ENCODE peak calls at places on chromosomes 12 and 14, in eight cellular contexts. G is A673; O is adipocyte; T is HCT116; B is endodermal cell; E is CD8-positive, alpha-beta memory T cell; W is prostate gland; J is neural progenitor cell. C is an unnamed sample. For H3K4me1 and H3K9me3, the result is how much of the 10 kb centered on the place peaks cover.

GRCh38 chr12:85920324-85920947 is 46.3 kb downstream of the NTS start:
- DNase-seq in G (peak), O (peak), T (peak), B (no peak), E (peak), W (no peak), J (peak), C (peak)

GRCh38 chr14:53306926-53307325 is 153.8 kb upstream of the DDHD1 start:
- DNase-seq in G (no peak), O (peak), T (no peak), B (no peak), E (no peak), W (no peak), J (peak), C (no peak)

GRCh38 chr14:53462931-53463778 is 310.0 kb upstream of the DDHD1 start:
- DNase-seq in G (no peak), O (no peak), T (peak), B (no peak), E (no peak), W (no peak), J (no peak), C (no peak)

GRCh38 chr14:22814945-22815713 is at the start of gene SLC7A7:
- DNase-seq in G (no peak), O (no peak), T (no peak), B (peak), E (no peak), W (no peak), J (no peak), C (no peak)

GRCh38 chr14:22887990-22888378 is 5.0 kb downstream of the REM2 start:
- DNase-seq in G (no peak), O (no peak), T (no peak), B (no peak), E (peak), W (no peak), J (no peak), C (peak)

GRCh38 chr12:2960996-2961616 is 1.9 kb downstream of the TEAD4 start:
- DNase-seq in G (no peak), O (no peak), T (no peak), B (peak), E (no peak), W (no peak), J (no peak), C (no peak)

GRCh38 chr14:53615254-53615653 is 341.4 kb downstream of the BMP4 start:
- DNase-seq in G (no peak), O (no peak), T (no peak), B (no peak), E (no peak), W (no peak), J (no peak), C (no peak)

GRCh38 chr14:68598621-68599447 is 194.0 kb downstream of the ZFP36L1 start:
- DNase-seq in G (no peak), O (peak), T (peak), B (no peak), E (no peak), W (peak), J (no peak), C (no peak)

GRCh38 chr14:77022219-77022852 is 6.2 kb downstream of the IRF2BPL start:
- DNase-seq in G (no peak), O (no peak), T (no peak), B (no peak), E (no peak), W (no peak), J (no peak), C (no peak)

GRCh38 chr14:47227051-47227600 is 448.3 kb downstream of the MDGA2 start:
- DNase-seq in G (peak), O (no peak), T (no peak), B (no peak), E (no peak), W (no peak), J (no peak), C (no peak)

GRCh38 chr12:131572626-131573025 is 138.3 kb upstream of the SFSWAP start:
- DNase-seq in G (no peak), O (no peak), T (no peak), B (no peak), E (no peak), W (no peak), J (no peak), C (no peak)

GRCh38 chr12:131573631-131574396 is 137.1 kb upstream of the SFSWAP start:
- DNase-seq in G (no peak), O (peak), T (no peak), B (peak), E (no peak), W (no peak), J (no peak), C (no peak)

GRCh38 chr12:131570596-131570995 is 140.3 kb upstream of the SFSWAP start:
- DNase-seq in G (no peak), O (no peak), T (no peak), B (no peak), E (no peak), W (no peak), J (no peak), C (no peak)

GRCh38 chr12:131574397-131574775 is 136.5 kb upstream of the SFSWAP start:
- DNase-seq in G (no peak), O (no peak), T (no peak), B (no peak), E (no peak), W (no peak), J (no peak), C (no peak)

DNA sequence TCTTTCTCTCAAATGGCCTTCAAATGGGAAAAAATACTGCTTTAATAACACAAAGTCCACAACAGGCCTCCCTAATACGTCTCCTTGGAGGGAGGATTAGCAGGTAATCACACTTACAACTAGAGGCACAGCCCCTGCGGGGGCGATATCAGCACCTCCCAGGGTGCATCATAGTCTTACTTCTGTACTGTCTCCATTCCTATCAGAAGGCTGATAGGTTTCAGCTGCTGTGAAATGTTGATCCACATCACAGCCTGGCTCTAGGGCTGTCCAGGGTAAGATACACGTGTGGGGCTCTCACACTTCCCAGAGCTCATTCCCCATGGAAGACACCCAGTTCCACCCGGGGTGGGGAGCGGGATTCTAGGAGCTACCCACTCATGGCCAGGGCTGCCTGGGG is 139.1 kb upstream of the SFSWAP start:
- DNase-seq in G (no peak), O (no peak), T (no peak), B (peak), E (no peak), W (no peak), J (no peak), C (no peak)
- H3K4me3 ChIP-seq in G (no peak), O (no peak), T (no peak), B (no peak), E (no peak), W (no peak), J (no peak), C (no peak)

DNA sequence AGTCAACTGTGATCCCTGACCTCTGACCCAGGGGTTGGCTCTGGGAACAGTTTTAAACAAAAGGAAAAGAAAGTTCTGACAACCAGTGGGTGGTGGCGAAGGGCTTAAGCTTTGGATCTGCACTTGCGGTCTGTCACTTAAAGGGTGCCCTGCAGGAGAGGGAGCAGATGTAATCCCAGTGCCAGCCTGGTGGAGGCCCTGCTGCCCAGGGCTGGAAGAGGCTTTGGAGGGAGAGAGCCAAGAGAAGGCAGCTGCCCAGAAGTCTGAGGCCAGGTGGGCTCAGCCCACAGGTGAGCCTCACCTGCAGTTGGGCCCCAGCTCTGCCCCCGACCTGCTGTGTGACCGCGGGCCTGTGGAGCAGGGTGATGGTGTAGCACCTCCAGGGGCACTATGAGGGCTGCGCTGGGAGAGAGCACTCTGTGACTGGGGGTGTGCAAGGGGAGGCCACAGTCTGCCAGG is 19.1 kb downstream of the SH2B3 start:
- DNase-seq in G (no peak), O (no peak), T (no peak), B (peak), E (no peak), W (no peak), J (peak), C (no peak)
- H3K4me1 ChIP-seq in G (under half), O (under half), T (under half), B (under half), E (half or more), W (under half), J (under half), C (half or more)

GRCh38 chr14:105894125-105894977 is 368.0 kb downstream of the TMEM121 start:
- DNase-seq in G (no peak), O (no peak), T (no peak), B (peak), E (no peak), W (no peak), J (no peak), C (no peak)

GRCh38 chr14:105891221-105891602 is 364.8 kb downstream of the TMEM121 start:
- DNase-seq in G (no peak), O (no peak), T (no peak), B (peak), E (no peak), W (no peak), J (no peak), C (no peak)

GRCh38 chr14:105890474-105891220 is 364.3 kb downstream of the TMEM121 start:
- DNase-seq in G (no peak), O (no peak), T (no peak), B (peak), E (no peak), W (no peak), J (no peak), C (no peak)

GRCh38 chr14:105889666-105890473 is 363.5 kb downstream of the TMEM121 start:
- DNase-seq in G (no peak), O (no peak), T (no peak), B (peak), E (no peak), W (no peak), J (no peak), C (no peak)

GRCh38 chr14:105891631-105892452 is 365.5 kb downstream of the TMEM121 start:
- DNase-seq in G (no peak), O (no peak), T (no peak), B (peak), E (no peak), W (no peak), J (no peak), C (no peak)
- H3K9me3 ChIP-seq in G (under half), O (under half), T (under half), B (under half), E (under half), W (under half), J (under half), C (under half)

GRCh38 chr14:95522556-95522955 is 6.1 kb upstream of the SYNE3 start:
- DNase-seq in G (no peak), O (no peak), T (no peak), B (no peak), E (no peak), W (no peak), J (no peak), C (peak)

GRCh38 chr14:95524706-95525512 is 8.5 kb upstream of the SYNE3 start:
- DNase-seq in G (no peak), O (no peak), T (peak), B (no peak), E (no peak), W (no peak), J (no peak), C (no peak)

GRCh38 chr14:95522116-95522515 is 5.7 kb upstream of the SYNE3 start:
- DNase-seq in G (no peak), O (no peak), T (no peak), B (no peak), E (no peak), W (no peak), J (no peak), C (no peak)

GRCh38 chr14:95523818-95524448 is 7.5 kb upstream of the SYNE3 start:
- DNase-seq in G (peak), O (peak), T (no peak), B (peak), E (no peak), W (no peak), J (no peak), C (no peak)

DNA sequence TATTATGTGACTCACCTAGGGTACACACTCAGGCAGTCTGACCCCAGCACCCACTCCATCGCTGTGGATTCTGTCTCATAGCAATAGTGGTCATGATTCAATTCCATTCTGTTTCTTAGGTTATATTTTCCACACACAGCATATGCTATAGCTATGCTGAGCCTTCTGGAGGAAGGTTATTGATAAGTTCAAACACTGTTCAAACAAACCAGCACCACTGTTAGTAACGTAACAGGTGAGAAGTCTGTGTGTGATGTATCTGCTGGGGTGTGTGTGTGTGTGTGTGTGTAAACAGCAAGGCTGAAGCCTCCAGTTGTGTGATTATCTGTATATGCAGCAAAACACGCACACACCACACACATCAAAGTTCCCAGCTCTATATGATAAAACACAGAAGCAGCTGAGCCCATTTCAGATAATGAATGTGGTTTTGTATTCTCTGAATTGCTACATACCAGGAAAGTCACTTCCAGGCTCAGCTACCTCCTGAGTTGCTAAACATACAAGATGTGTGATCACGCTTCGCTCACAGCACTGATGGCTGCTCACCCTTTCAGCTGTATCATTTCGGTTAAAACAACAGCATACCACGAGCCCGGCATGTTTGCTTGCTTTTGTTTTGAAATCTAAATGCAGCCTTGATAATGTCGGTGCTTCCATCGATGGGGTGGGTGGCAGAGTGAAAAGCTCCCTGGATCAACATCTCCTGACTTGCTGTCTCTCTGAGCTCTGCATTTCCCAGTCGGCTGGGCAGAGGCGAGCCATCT is 6.8 kb upstream of the SYNE3 start:
- DNase-seq in G (no peak), O (no peak), T (no peak), B (peak), E (peak), W (no peak), J (no peak), C (no peak)
- H3K4me3 ChIP-seq in G (peak), O (peak), T (no peak), B (peak), E (peak), W (no peak), J (no peak), C (peak)

GRCh38 chr12:113242560-113242959 is 21.3 kb downstream of the TPCN1 start:
- DNase-seq in G (no peak), O (no peak), T (no peak), B (no peak), E (no peak), W (no peak), J (no peak), C (no peak)
- H3K4me1 ChIP-seq in G (half or more), O (half or more), T (under half), B (under half), E (under half), W (under half), J (under half), C (under half)

DNA sequence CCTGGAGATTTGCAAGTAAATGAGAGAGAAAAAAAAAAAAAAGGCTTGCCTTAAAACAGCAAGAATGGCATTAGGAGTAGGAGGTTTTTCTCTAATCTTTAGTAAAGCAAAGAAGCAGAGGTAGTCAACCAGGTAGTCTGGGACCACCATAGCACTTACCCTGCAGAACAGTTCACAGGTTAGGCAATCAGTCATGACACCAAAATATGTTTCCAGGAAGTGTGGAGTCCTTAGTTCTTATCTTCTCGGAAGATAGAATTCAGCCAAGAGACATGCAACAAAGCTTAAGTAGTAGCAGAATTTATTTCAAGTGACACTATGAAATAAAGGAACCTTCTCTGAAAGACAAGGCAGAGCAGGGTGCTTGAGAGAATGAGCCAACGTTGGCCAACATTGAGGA is 295.8 kb downstream of the IPO8 start:
- DNase-seq in G (no peak), O (no peak), T (no peak), B (no peak), E (no peak), W (no peak), J (no peak), C (no peak)
- H3K9me3 ChIP-seq in G (under half), O (under half), T (under half), B (half or more), E (under half), W (under half), J (under half), C (under half)

DNA sequence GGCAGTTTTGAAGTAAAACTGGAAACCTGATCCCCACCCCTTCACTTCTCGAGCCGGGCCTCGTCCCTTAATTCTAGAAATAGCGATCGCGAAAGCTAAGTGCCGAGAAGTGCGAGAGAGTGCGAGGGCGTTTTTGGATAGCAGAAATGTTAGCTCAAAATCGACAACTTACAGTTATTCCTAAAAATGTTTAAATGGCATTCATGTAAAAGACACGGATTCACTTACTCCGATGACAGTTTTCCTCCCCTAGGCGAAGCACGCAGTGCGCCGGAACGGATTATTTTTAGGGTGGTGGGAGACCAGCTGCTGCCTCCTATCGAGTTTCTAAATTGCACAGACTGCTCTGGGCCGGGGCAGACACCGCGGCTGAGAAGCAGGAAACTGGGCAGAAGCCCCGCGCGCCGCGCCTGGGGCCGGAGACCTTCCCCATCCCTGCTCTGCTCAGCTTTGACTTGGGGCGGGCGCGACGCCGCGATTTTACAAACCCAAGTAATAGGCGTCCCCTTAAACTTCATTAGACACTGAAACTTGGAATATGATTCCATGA is at the start of gene ABCC9:
- DNase-seq in G (peak), O (peak), T (no peak), B (peak), E (no peak), W (peak), J (peak), C (peak)
- H3K4me3 ChIP-seq in G (no peak), O (peak), T (no peak), B (peak), E (no peak), W (peak), J (peak), C (peak)

DNA sequence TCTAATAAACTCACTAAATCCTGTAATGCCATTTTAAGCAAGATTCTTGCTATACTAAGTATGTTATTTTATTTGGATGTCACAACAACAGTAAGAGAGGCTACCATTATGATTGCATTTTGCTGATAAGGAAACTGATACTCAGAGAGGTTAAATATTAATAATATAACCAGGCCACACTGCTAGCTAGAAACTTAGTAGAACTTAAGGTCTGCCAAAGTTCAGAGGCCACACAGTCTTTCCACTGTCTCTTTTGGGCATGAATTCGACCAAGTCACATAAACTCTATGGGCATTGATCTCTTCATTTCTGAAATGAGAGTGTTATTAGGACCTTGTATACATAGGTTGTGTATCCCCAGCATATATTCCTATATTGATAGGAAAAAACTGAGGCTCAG is 147.9 kb downstream of the SYNE2 start:
- DNase-seq in G (no peak), O (no peak), T (no peak), B (no peak), E (no peak), W (no peak), J (no peak), C (no peak)
- H3K4me1 ChIP-seq in G (under half), O (under half), T (under half), B (under half), E (under half), W (under half), J (under half), C (under half)

GRCh38 chr12:117417004-117417403 is 55.6 kb upstream of the NOS1 start:
- DNase-seq in G (no peak), O (no peak), T (no peak), B (no peak), E (no peak), W (no peak), J (no peak), C (no peak)
- H3K9me3 ChIP-seq in G (under half), O (under half), T (under half), B (under half), E (under half), W (under half), J (under half), C (under half)

C was measured in CD4-positive, CD25-positive, alpha-beta regulatory T cell.